ENCODE peak calls at places on chromosomes 4 and X, in six cellular contexts. K is neuronal stem cell, B is mesenchymal stem cell, I is trophoblast cell, W is IMR-90, R is H1. N is an unnamed sample.

GRCh38 chr4:89438102-89438831 is 130.7 kb upstream of the GPRIN3 start:
- DNase-seq in K (no peak), B (peak), I (peak), W (peak), R (peak), N (peak)

GRCh38 chr4:79650794-79651431 is 242.9 kb upstream of the GK2 start:
- DNase-seq in K (no peak), B (peak), I (no peak), W (peak), R (no peak), N (no peak)

GRCh38 chrX:139815771-139816170 is 107.8 kb upstream of the MCF2 start:
- DNase-seq in K (no peak), B (no peak), I (no peak), W (no peak), R (no peak), N (no peak)

GRCh38 chr4:170138580-170139194 is 48.9 kb upstream of the AADAT start:
- DNase-seq in K (peak), B (peak), I (peak), W (peak), R (peak), N (peak)

GRCh38 chr4:69760455-69760854 is at the start of gene SULT1B1:
- DNase-seq in K (no peak), B (peak), I (no peak), W (peak), R (no peak), N (no peak)

GRCh38 chrX:131975851-131976250 is 47.3 kb upstream of the STK26 start:
- DNase-seq in K (no peak), B (peak), I (peak), W (no peak), R (no peak), N (no peak)

GRCh38 chr4:143357161-143357845 is 20.6 kb downstream of the GAB1 start:
- DNase-seq in K (no peak), B (no peak), I (no peak), W (no peak), R (no peak), N (no peak)

GRCh38 chr4:22483551-22483981 is 32.3 kb downstream of the ADGRA3 start:
- DNase-seq in K (no peak), B (peak), I (no peak), W (peak), R (no peak), N (no peak)

GRCh38 chr4:8157496-8157895 is 1.1 kb downstream of the ABLIM2 start:
- DNase-seq in K (no peak), B (no peak), I (no peak), W (no peak), R (no peak), N (peak)

GRCh38 chrX:108018659-108019381 is 26.0 kb upstream of the VSIG1 start:
- DNase-seq in K (no peak), B (no peak), I (no peak), W (no peak), R (no peak), N (no peak)

GRCh38 chr4:85677286-85677685 is 202.3 kb downstream of the ARHGAP24 start:
- DNase-seq in K (no peak), B (no peak), I (no peak), W (no peak), R (no peak), N (no peak)

GRCh38 chr4:32140636-32141035 is 1420.5 kb downstream of the PCDH7 start:
- DNase-seq in K (no peak), B (peak), I (peak), W (peak), R (no peak), N (no peak)

GRCh38 chr4:78734451-78735003 is 41.6 kb upstream of the BMP2K start:
- DNase-seq in K (no peak), B (no peak), I (peak), W (no peak), R (no peak), N (no peak)

GRCh38 chr4:152618971-152619370 is 60.8 kb downstream of the TMEM154 start:
- DNase-seq in K (no peak), B (no peak), I (peak), W (no peak), R (no peak), N (no peak)

GRCh38 chr4:26490111-26490979 is at the start of gene CCKAR:
- DNase-seq in K (no peak), B (no peak), I (no peak), W (no peak), R (no peak), N (no peak)

GRCh38 chrX:33339219-33339618 is 127.9 kb upstream of the DMD start:
- DNase-seq in K (no peak), B (no peak), I (no peak), W (peak), R (no peak), N (peak)

GRCh38 chr4:145679520-145679919 is 426 bp upstream of the C4orf51 start:
- DNase-seq in K (no peak), B (peak), I (no peak), W (peak), R (no peak), N (no peak)

GRCh38 chr4:189046642-189047041 is 894.0 kb upstream of the FRG1 start:
- DNase-seq in K (no peak), B (peak), I (no peak), W (peak), R (peak), N (peak)

GRCh38 chrX:16869393-16870094 is 618 bp downstream of the RBBP7 start:
- DNase-seq in K (peak), B (peak), I (no peak), W (peak), R (no peak), N (peak)

GRCh38 chrX:106802063-106802387 is 448 bp upstream of the TBC1D8B start:
- DNase-seq in K (peak), B (no peak), I (no peak), W (no peak), R (no peak), N (no peak)

GRCh38 chr4:125741825-125742452 is 427.2 kb downstream of the FAT4 start:
- DNase-seq in K (no peak), B (peak), I (no peak), W (peak), R (no peak), N (no peak)

GRCh38 chrX:41313419-41313818 is 20.5 kb upstream of the DDX3X start:
- DNase-seq in K (no peak), B (peak), I (peak), W (peak), R (no peak), N (no peak)

GRCh38 chr4:108172780-108173598 is 4.3 kb upstream of the LEF1 start:
- DNase-seq in K (peak), B (peak), I (no peak), W (no peak), R (no peak), N (peak)

GRCh38 chr4:15186826-15187225 is 184.5 kb downstream of the CPEB2 start:
- DNase-seq in K (no peak), B (no peak), I (no peak), W (no peak), R (no peak), N (no peak)

GRCh38 chrX:38803286-38803608 is 2.0 kb downstream of the MID1IP1 start:
- DNase-seq in K (no peak), B (no peak), I (no peak), W (no peak), R (no peak), N (no peak)

GRCh38 chr4:57109530-57109846 is 697 bp downstream of the IGFBP7 start:
- DNase-seq in K (no peak), B (peak), I (no peak), W (no peak), R (no peak), N (no peak)

GRCh38 chrX:69066021-69066757 is 99.1 kb downstream of the PJA1 start:
- DNase-seq in K (no peak), B (no peak), I (no peak), W (no peak), R (no peak), N (peak)

GRCh38 chr4:2261110-2261852 is 628 bp downstream of the MXD4 start:
- DNase-seq in K (peak), B (peak), I (peak), W (peak), R (no peak), N (no peak)

GRCh38 chr4:10898072-10898471 is 213.5 kb upstream of the CLNK start:
- DNase-seq in K (no peak), B (no peak), I (no peak), W (no peak), R (no peak), N (no peak)

GRCh38 chr4:42570221-42570620 is 86.7 kb downstream of the ATP8A1 start:
- DNase-seq in K (peak), B (no peak), I (no peak), W (no peak), R (no peak), N (no peak)

GRCh38 chrX:25536307-25536970 is 520.7 kb upstream of the ARX start:
- DNase-seq in K (no peak), B (no peak), I (no peak), W (no peak), R (no peak), N (no peak)

GRCh38 chr4:2558301-2558700 is 21.9 kb downstream of the FAM193A start:
- DNase-seq in K (no peak), B (no peak), I (no peak), W (no peak), R (no peak), N (no peak)

GRCh38 chr4:1055721-1056590 is 44.5 kb downstream of the FGFRL1 start:
- DNase-seq in K (no peak), B (peak), I (no peak), W (peak), R (no peak), N (peak)

GRCh38 chr4:145878501-145879435 is 59.9 kb downstream of the ZNF827 start:
- DNase-seq in K (no peak), B (peak), I (no peak), W (peak), R (no peak), N (no peak)

GRCh38 chrX:112866175-112866574 is 25.5 kb upstream of the AMOT start:
- DNase-seq in K (no peak), B (peak), I (no peak), W (peak), R (no peak), N (no peak)

GRCh38 chr4:39446842-39447573 is 11.7 kb downstream of the RPL9 start:
- DNase-seq in K (peak), B (peak), I (peak), W (peak), R (peak), N (peak)

GRCh38 chr4:109410776-109411175 is 22.8 kb upstream of the SEC24B start:
- DNase-seq in K (no peak), B (no peak), I (no peak), W (peak), R (no peak), N (no peak)

GRCh38 chrX:148629435-148629834 is 129.0 kb downstream of the AFF2 start:
- DNase-seq in K (no peak), B (no peak), I (no peak), W (no peak), R (no peak), N (no peak)

GRCh38 chr4:141826260-141826659 is 189.9 kb downstream of the IL15 start:
- DNase-seq in K (no peak), B (peak), I (no peak), W (peak), R (no peak), N (no peak)
- H4K91ac ChIP-seq in K (no peak), B (no peak), I (no peak), W (no peak), R (no peak), N (no peak)

GRCh38 chr4:55272576-55272975 is 73.5 kb upstream of the SRD5A3 start:
- DNase-seq in K (no peak), B (no peak), I (peak), W (no peak), R (no peak), N (no peak)

GRCh38 chr4:55277011-55277410 is 69.0 kb upstream of the SRD5A3 start:
- DNase-seq in K (no peak), B (no peak), I (no peak), W (no peak), R (no peak), N (no peak)

GRCh38 chr4:55278316-55278715 is 67.7 kb upstream of the SRD5A3 start:
- DNase-seq in K (no peak), B (no peak), I (no peak), W (no peak), R (no peak), N (no peak)
- H3K9ac ChIP-seq in K (no peak), B (no peak), I (no peak), W (no peak), R (no peak), N (no peak)

GRCh38 chr4:52836653-52837052 is 25.5 kb upstream of the RASL11B start:
- DNase-seq in K (no peak), B (peak), I (no peak), W (no peak), R (no peak), N (no peak)
- H2AK5ac ChIP-seq in K (no peak), B (no peak), I (peak), W (peak), R (peak), N (no peak)

DNA sequence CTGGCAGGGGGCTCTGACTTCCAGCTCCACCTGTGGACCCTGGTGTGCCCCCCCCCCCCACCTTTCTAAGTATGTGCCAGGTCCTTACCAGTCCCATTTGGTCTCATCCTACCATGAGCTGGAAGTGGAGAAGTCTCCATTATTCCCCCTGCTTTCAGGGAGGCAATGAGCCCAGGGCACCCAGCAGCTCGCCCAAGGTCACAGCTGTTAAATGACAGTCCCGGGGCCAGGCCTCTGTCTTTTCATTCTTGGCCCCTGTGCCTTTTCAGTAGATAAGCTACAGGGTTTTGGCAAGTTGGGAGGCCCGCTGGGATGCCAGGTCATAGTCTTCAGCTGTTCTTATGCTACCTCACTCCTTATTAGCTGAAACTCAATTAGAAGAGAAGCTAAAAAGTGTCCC is 249.1 kb downstream of the EVC2 start:
- DNase-seq in K (no peak), B (no peak), I (no peak), W (no peak), R (no peak), N (no peak)
- H4K91ac ChIP-seq in K (no peak), B (no peak), I (no peak), W (no peak), R (no peak), N (no peak)

GRCh38 chr4:123505077-123505456 is 108.5 kb downstream of the SPRY1 start:
- DNase-seq in K (no peak), B (peak), I (no peak), W (peak), R (no peak), N (no peak)
- H3K9ac ChIP-seq in K (no peak), B (peak), I (no peak), W (peak), R (peak), N (peak)

GRCh38 chr4:71607780-71608673 is 175.9 kb downstream of the GC start:
- DNase-seq in K (no peak), B (peak), I (no peak), W (peak), R (no peak), N (no peak)
- H2AK5ac ChIP-seq in K (no peak), B (peak), I (peak), W (no peak), R (peak), N (peak)

DNA sequence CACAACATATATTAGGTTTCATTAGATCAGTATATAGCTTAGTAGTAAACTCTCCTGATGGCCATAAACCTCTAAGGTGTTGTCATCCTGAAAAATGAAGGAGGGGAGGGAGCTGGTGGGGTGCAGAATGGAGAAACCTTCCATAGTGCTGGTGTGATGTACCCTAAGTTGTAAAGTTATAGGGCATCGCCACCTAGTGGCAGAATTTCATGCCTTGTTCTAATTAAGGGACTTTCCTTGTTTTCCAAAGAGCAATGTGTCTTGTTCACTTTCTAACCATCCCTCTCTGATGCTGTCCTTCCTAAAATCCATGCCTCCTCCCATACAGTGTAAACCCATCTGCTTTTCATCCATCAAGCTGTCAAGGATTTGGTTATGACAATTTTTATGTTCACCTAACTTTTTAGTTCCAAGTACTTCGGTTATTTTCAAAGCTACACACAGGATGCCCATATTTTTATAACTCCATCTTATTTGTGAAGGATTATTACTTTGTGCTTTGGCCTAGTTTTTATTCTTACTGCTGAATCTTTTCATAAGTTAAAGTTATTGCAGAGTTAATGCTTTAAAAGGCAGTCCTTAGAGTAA is 4.5 kb downstream of the NBDY start:
- DNase-seq in K (no peak), B (peak), I (peak), W (peak), R (no peak), N (no peak)
- H4K91ac ChIP-seq in K (no peak), B (no peak), I (no peak), W (no peak), R (no peak), N (no peak)

GRCh38 chrX:39810901-39811300 is 286.9 kb downstream of the BCOR start:
- DNase-seq in K (no peak), B (no peak), I (no peak), W (no peak), R (no peak), N (no peak)

GRCh38 chrX:39805825-39806224 is 291.9 kb downstream of the BCOR start:
- DNase-seq in K (no peak), B (no peak), I (no peak), W (no peak), R (no peak), N (no peak)

GRCh38 chrX:39808471-39808917 is 289.3 kb downstream of the BCOR start:
- DNase-seq in K (no peak), B (peak), I (peak), W (peak), R (no peak), N (no peak)

GRCh38 chrX:39811391-39811790 is 286.4 kb downstream of the BCOR start:
- DNase-seq in K (peak), B (peak), I (no peak), W (no peak), R (no peak), N (no peak)

GRCh38 chrX:39809326-39809725 is 288.4 kb downstream of the BCOR start:
- DNase-seq in K (no peak), B (peak), I (no peak), W (peak), R (no peak), N (no peak)
- H3K9ac ChIP-seq in K (no peak), B (no peak), I (no peak), W (no peak), R (no peak), N (no peak)

GRCh38 chr4:140052050-140052449 is 101.9 kb downstream of the MAML3 start:
- DNase-seq in K (no peak), B (peak), I (no peak), W (peak), R (no peak), N (no peak)

GRCh38 chr4:140053185-140053584 is 100.8 kb downstream of the MAML3 start:
- DNase-seq in K (no peak), B (no peak), I (no peak), W (no peak), R (no peak), N (no peak)

GRCh38 chr4:140056015-140056414 is 98.0 kb downstream of the MAML3 start:
- DNase-seq in K (no peak), B (no peak), I (no peak), W (no peak), R (no peak), N (no peak)

GRCh38 chr4:140057693-140058092 is 96.3 kb downstream of the MAML3 start:
- DNase-seq in K (no peak), B (no peak), I (no peak), W (no peak), R (no peak), N (no peak)

DNA sequence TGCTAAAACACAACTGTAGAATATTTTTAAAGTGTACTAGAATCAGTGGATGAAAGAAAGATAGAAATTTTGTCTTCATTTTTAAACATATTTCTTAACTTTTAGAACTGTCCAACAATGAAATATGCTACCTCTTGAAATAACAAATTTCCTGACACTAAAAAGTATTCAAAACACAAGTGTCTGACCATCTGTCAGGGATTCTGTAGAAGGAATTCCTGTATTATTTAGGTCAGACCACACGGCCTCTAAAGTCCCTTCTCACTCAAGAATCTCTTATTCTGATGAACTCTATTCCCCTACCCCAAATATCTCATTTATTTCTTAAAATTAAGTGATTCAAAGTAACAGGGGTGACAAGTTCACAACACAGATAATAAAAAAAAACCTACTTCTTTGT is 99.1 kb downstream of the MAML3 start:
- DNase-seq in K (no peak), B (no peak), I (no peak), W (no peak), R (no peak), N (no peak)
- H2AK5ac ChIP-seq in K (no peak), B (no peak), I (no peak), W (no peak), R (no peak), N (no peak)